ENCODE peak calls at places on chromosomes 2 and 18, in four cellular contexts. One of them, this sample, is unnamed. For H3K4me1, the result is how much of the 10 kb centered on the place peaks cover.

GRCh38 chr2:138630164-138630563 is 128.6 kb downstream of the SPOPL start:
- DNase-seq in fibroblast of lung: no peak
- DNase-seq in sigmoid colon: no peak
- DNase-seq in cardiac muscle cell: no peak
- DNase-seq in this sample: no peak

GRCh38 chr2:40725040-40725439 is 273.1 kb upstream of the SLC8A1 start:
- DNase-seq in fibroblast of lung: no peak
- DNase-seq in sigmoid colon: peak
- DNase-seq in cardiac muscle cell: no peak
- DNase-seq in this sample: no peak

GRCh38 chr2:144666032-144666431 is 146.1 kb upstream of the ZEB2 start:
- DNase-seq in fibroblast of lung: no peak
- DNase-seq in sigmoid colon: no peak
- DNase-seq in cardiac muscle cell: peak
- DNase-seq in this sample: no peak

GRCh38 chr18:6677086-6677485 is 52.4 kb upstream of the ARHGAP28 start:
- DNase-seq in fibroblast of lung: no peak
- DNase-seq in sigmoid colon: no peak
- DNase-seq in cardiac muscle cell: peak
- DNase-seq in this sample: no peak

GRCh38 chr2:133636287-133636686 is 68.0 kb upstream of the NCKAP5 start:
- DNase-seq in fibroblast of lung: no peak
- DNase-seq in sigmoid colon: no peak
- DNase-seq in cardiac muscle cell: peak
- DNase-seq in this sample: no peak

GRCh38 chr2:72136933-72137497 is 10.6 kb downstream of the CYP26B1 start:
- DNase-seq in fibroblast of lung: no peak
- DNase-seq in sigmoid colon: peak
- DNase-seq in cardiac muscle cell: no peak
- DNase-seq in this sample: no peak

GRCh38 chr18:12015697-12016062 is 34.4 kb downstream of the IMPA2 start:
- DNase-seq in fibroblast of lung: peak
- DNase-seq in sigmoid colon: peak
- DNase-seq in cardiac muscle cell: peak
- DNase-seq in this sample: no peak

GRCh38 chr18:28039078-28039477 is 137.9 kb downstream of the CDH2 start:
- DNase-seq in fibroblast of lung: peak
- DNase-seq in sigmoid colon: no peak
- DNase-seq in cardiac muscle cell: peak
- DNase-seq in this sample: peak

GRCh38 chr2:37560241-37560848 is 111.1 kb downstream of the CDC42EP3 start:
- DNase-seq in fibroblast of lung: no peak
- DNase-seq in sigmoid colon: no peak
- DNase-seq in cardiac muscle cell: no peak
- DNase-seq in this sample: no peak

GRCh38 chr2:70959851-70960832 is 18.3 kb upstream of the ANKRD53 start:
- DNase-seq in fibroblast of lung: no peak
- DNase-seq in sigmoid colon: no peak
- DNase-seq in cardiac muscle cell: no peak
- DNase-seq in this sample: no peak

GRCh38 chr2:134173338-134174016 is 80.4 kb upstream of the MGAT5 start:
- DNase-seq in fibroblast of lung: no peak
- DNase-seq in sigmoid colon: no peak
- DNase-seq in cardiac muscle cell: no peak
- DNase-seq in this sample: no peak

GRCh38 chr2:117536139-117536538 is 278.4 kb upstream of the DDX18 start:
- DNase-seq in fibroblast of lung: no peak
- DNase-seq in sigmoid colon: no peak
- DNase-seq in cardiac muscle cell: no peak
- DNase-seq in this sample: no peak

GRCh38 chr2:24024018-24024417 is 14.1 kb downstream of the MFSD2B start:
- DNase-seq in fibroblast of lung: peak
- DNase-seq in sigmoid colon: no peak
- DNase-seq in cardiac muscle cell: peak
- DNase-seq in this sample: no peak

GRCh38 chr18:52465391-52465790 is 125.4 kb downstream of the DCC start:
- DNase-seq in fibroblast of lung: no peak
- DNase-seq in sigmoid colon: no peak
- DNase-seq in cardiac muscle cell: no peak
- DNase-seq in this sample: no peak

GRCh38 chr2:67290451-67290991 is 106.6 kb upstream of the ETAA1 start:
- DNase-seq in fibroblast of lung: peak
- DNase-seq in sigmoid colon: no peak
- DNase-seq in cardiac muscle cell: peak
- DNase-seq in this sample: peak

GRCh38 chr2:223647258-223647952 is 45.2 kb upstream of the SCG2 start:
- DNase-seq in fibroblast of lung: no peak
- DNase-seq in sigmoid colon: no peak
- DNase-seq in cardiac muscle cell: no peak
- DNase-seq in this sample: no peak

DNA sequence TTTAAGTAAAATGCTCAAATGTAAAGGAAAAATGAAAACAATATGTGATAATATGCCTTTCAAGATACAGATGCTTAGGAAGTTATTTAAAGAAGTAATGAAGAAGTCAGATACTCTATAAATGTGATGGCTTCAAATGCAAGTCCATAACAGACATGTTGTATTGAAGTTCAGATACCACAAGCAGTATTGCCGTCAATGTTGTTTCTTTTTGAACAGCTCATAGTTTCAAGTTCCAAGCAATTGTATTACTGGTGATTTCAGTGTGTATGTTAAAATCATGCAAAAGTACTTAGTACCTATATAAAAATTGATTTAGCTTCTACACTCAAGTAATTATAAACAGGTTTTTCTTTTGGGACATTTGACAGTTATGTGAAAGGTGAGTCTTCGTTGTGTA is 24.9 kb downstream of the KCMF1 start:
- DNase-seq in fibroblast of lung: no peak
- DNase-seq in sigmoid colon: no peak
- DNase-seq in cardiac muscle cell: no peak
- DNase-seq in this sample: no peak
- H3K4me1 ChIP-seq in fibroblast of lung: under half
- H3K4me1 ChIP-seq in sigmoid colon: under half
- H3K4me1 ChIP-seq in cardiac muscle cell: under half
- H3K4me1 ChIP-seq in this sample: under half

GRCh38 chr2:216110620-216111019 is 1.5 kb downstream of the XRCC5 start:
- DNase-seq in fibroblast of lung: no peak
- DNase-seq in sigmoid colon: no peak
- DNase-seq in cardiac muscle cell: no peak
- DNase-seq in this sample: no peak

GRCh38 chr2:216108967-216109921 is at the start of gene XRCC5:
- DNase-seq in fibroblast of lung: peak
- DNase-seq in sigmoid colon: peak
- DNase-seq in cardiac muscle cell: peak
- DNase-seq in this sample: peak

GRCh38 chr2:216112926-216113325 is 3.8 kb downstream of the XRCC5 start:
- DNase-seq in fibroblast of lung: no peak
- DNase-seq in sigmoid colon: no peak
- DNase-seq in cardiac muscle cell: no peak
- DNase-seq in this sample: no peak

GRCh38 chr2:216109962-216110614 is 940 bp downstream of the XRCC5 start:
- DNase-seq in fibroblast of lung: peak
- DNase-seq in sigmoid colon: no peak
- DNase-seq in cardiac muscle cell: peak
- DNase-seq in this sample: no peak

GRCh38 chr2:216111122-216111521 is 2.0 kb downstream of the XRCC5 start:
- DNase-seq in fibroblast of lung: no peak
- DNase-seq in sigmoid colon: no peak
- DNase-seq in cardiac muscle cell: no peak
- DNase-seq in this sample: no peak
- H3K4me3 ChIP-seq in fibroblast of lung: peak
- H3K4me3 ChIP-seq in sigmoid colon: no peak
- H3K4me3 ChIP-seq in cardiac muscle cell: no peak
- H3K4me3 ChIP-seq in this sample: no peak

DNA sequence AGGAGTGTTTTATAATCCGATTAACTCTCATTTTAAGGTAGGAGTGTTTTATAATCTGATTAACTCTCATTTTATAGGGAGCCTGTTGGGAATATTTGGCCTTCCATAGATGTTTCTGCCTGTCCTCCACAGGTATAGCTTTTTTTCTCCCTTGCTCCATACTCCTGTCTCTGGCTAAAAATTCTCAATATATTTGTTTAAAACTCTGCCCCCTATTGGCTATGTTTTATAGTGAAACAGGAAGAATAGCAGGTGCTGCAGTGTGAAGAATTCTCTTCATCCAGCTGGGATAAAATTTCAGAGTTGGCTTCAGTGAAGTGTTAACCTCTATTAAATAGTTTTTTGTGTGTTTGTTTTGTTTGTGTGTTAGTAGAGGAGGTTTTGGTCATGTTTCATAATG is 1046.0 kb upstream of the TMEFF2 start:
- DNase-seq in fibroblast of lung: no peak
- DNase-seq in sigmoid colon: no peak
- DNase-seq in cardiac muscle cell: no peak
- DNase-seq in this sample: no peak
- TF ChIP-seq CTCF in fibroblast of lung: no peak
- TF ChIP-seq CTCF in sigmoid colon: no peak
- TF ChIP-seq CTCF in cardiac muscle cell: peak
- TF ChIP-seq CTCF in this sample: peak

DNA sequence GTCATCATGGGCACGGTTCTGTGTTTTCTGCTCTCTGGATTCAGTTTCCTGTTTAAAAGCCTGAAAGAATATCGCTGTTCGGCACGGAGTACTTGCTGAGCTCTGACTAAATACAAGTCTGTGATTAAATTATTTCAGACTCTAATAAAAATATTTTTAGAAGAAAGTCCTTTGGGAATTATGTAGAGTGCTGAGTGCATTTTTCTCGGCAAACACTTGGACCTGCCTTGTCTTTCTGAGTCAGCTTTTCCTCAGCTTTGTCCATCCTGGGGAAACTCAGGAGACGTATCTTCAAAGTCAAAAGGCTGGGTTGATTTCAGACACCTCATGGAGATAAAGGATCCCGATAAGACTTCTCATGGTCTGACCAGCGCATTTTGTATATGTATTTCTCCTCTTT is 45.9 kb downstream of the IL1R2 start:
- DNase-seq in fibroblast of lung: peak
- DNase-seq in sigmoid colon: no peak
- DNase-seq in cardiac muscle cell: peak
- DNase-seq in this sample: no peak
- H3K4me1 ChIP-seq in fibroblast of lung: under half
- H3K4me1 ChIP-seq in sigmoid colon: under half
- H3K4me1 ChIP-seq in cardiac muscle cell: under half
- H3K4me1 ChIP-seq in this sample: under half